ENCODE peak calls at places on chromosomes 13 and 19, in four cellular contexts. H is kidney, V is PC-9, P is left ventricle myocardium inferior. I is an unnamed sample. For H3K36me3, the result is how much of the 10 kb centered on the place peaks cover.

GRCh38 chr13:47100214-47100853 is 203.5 kb upstream of the HTR2A start:
- DNase-seq in P (no peak), V (no peak), H (no peak), I (no peak)

GRCh38 chr19:57280165-57280912 is at the start of gene ZNF460:
- DNase-seq in H (peak), V (peak), P (peak), I (peak)

GRCh38 chr13:110815471-110816204 is 99.2 kb downstream of the ANKRD10 start:
- DNase-seq in V (peak), P (no peak), H (no peak), I (no peak)

GRCh38 chr13:111114362-111115050 is 604 bp upstream of the ARHGEF7 start:
- DNase-seq in V (no peak), H (no peak), P (peak), I (peak)

GRCh38 chr13:24038405-24038804 is 122.1 kb upstream of the SPATA13 start:
- DNase-seq in H (no peak), P (no peak), V (peak), I (peak)

GRCh38 chr13:78806457-78806856 is 147.5 kb upstream of the OBI1 start:
- DNase-seq in V (no peak), H (no peak), P (no peak), I (no peak)

GRCh38 chr13:34044041-34044440 is 226.1 kb downstream of the RFC3 start:
- DNase-seq in H (no peak), V (peak), P (no peak), I (peak)

GRCh38 chr13:95573226-95573625 is 20.7 kb downstream of the CLDN10 start:
- DNase-seq in V (peak), H (no peak), P (no peak), I (no peak)

GRCh38 chr19:29098863-29099481 is 114.0 kb downstream of the UQCRFS1 start:
- DNase-seq in V (peak), P (peak), H (peak), I (no peak)

GRCh38 chr13:105735269-105735668 is 800.2 kb downstream of the EFNB2 start:
- DNase-seq in H (no peak), V (no peak), P (no peak), I (no peak)

GRCh38 chr13:34578471-34578870 is 363.6 kb upstream of the NBEA start:
- DNase-seq in P (no peak), V (peak), H (no peak), I (peak)

GRCh38 chr13:24511019-24511823 is 1.4 kb downstream of the PARP4 start:
- DNase-seq in H (no peak), P (no peak), V (peak), I (peak)

GRCh38 chr13:24159921-24160324 is 597 bp upstream of the SPATA13 start:
- DNase-seq in H (peak), P (no peak), V (peak), I (no peak)

GRCh38 chr13:108878732-108879131 is 249.3 kb downstream of the MYO16 start:
- DNase-seq in H (no peak), P (no peak), V (no peak), I (no peak)

GRCh38 chr19:12868540-12869112 is 12.6 kb downstream of the DNASE2 start:
- DNase-seq in V (peak), P (no peak), H (no peak), I (no peak)

GRCh38 chr19:1063030-1063908 is 3.7 kb upstream of the ARHGAP45 start:
- DNase-seq in P (no peak), V (peak), H (peak), I (no peak)

GRCh38 chr19:27794444-27795042 is 1418.4 kb downstream of the UQCRFS1 start:
- DNase-seq in P (no peak), V (peak), H (peak), I (peak)

GRCh38 chr19:2711175-2711936 is 8.9 kb upstream of the GNG7 start:
- DNase-seq in P (no peak), V (no peak), H (no peak), I (peak)

GRCh38 chr13:41699759-41700158 is 242.4 kb downstream of the RGCC start:
- DNase-seq in P (no peak), V (no peak), H (no peak), I (no peak)

GRCh38 chr13:90943961-90944360 is 403.5 kb upstream of the MIR17HG start:
- DNase-seq in P (no peak), H (no peak), V (no peak), I (no peak)

GRCh38 chr19:50661087-50661486 is 11.8 kb downstream of the C19orf81 start:
- DNase-seq in V (no peak), P (no peak), H (peak), I (no peak)

GRCh38 chr19:53960187-53960586 is 2.5 kb upstream of the CACNG8 start:
- DNase-seq in H (no peak), P (no peak), V (no peak), I (no peak)
- H3K4me3 ChIP-seq in H (no peak), P (no peak), V (no peak), I (no peak)

DNA sequence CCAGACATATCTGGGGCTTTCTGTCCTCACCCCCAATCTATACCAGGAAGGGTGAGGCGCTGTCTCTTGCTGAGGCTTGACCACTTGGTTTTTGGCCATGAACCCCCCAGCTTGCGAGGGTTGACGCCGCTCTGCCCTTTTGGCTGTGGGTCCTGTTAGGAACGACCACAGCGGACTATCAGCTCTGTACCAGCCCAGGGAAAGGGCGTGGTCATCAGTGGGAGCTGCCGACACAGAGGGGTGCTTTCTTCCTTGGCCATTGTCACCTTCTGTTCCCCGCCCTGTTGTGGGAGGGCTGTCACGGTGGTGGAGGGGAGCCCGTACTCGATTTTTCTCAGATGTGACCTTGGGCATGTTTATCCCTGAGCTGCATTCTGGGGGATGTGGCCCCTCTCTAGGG is 5.7 kb downstream of the DCAF15 start:
- DNase-seq in V (no peak), P (no peak), H (no peak), I (no peak)
- H3K36me3 ChIP-seq in V (under half), P (half or more), H (under half), I (under half)

GRCh38 chr13:85317781-85318180 is 481.4 kb downstream of the SLITRK6 start:
- DNase-seq in V (no peak), P (no peak), H (no peak), I (no peak)
- TF ChIP-seq CTCF in V (no peak), P (no peak), H (no peak), I (no peak)

GRCh38 chr19:48295458-48295857 is 25.6 kb downstream of the ZNF114 start:
- DNase-seq in V (no peak), P (no peak), H (no peak), I (no peak)

GRCh38 chr19:48287748-48288147 is 17.9 kb downstream of the ZNF114 start:
- DNase-seq in H (peak), V (no peak), P (no peak), I (no peak)

GRCh38 chr19:48290923-48291700 is 21.2 kb downstream of the ZNF114 start:
- DNase-seq in P (peak), H (peak), V (peak), I (peak)

GRCh38 chr19:48292798-48293197 is 22.9 kb downstream of the ZNF114 start:
- DNase-seq in V (no peak), H (no peak), P (no peak), I (peak)

DNA sequence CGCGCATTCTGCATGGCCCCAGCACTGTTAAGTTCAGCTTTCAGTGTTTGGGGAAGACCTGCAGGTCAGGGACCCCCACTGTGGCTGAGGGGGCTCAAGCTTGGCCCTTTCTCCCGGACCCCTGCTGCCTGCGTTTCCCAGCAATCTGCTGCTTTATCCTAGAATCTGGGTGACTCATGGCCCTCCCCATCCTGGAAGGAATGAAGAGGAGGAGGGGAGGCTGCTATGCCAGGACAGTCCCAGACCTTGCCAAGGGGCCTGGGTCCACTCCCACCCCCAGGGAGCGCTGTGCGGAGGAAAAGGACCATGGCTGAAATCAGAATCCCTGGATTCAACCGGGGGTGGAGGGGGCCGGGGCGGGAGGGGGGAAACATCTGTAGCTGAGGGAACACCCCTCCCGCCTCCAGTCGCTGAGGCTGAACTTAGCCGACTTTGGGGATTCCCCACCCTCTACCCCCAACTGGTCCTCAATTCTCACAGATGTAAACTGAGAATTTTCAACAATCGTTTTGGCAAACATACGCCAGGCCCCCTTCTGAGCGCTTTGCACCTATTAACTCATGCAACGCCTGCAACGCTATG is 20.6 kb downstream of the ZNF114 start:
- DNase-seq in V (peak), P (no peak), H (no peak), I (peak)
- H3K4me3 ChIP-seq in V (peak), P (peak), H (no peak), I (peak)

GRCh38 chr19:41553804-41554203 is 22.2 kb upstream of the CEACAM21 start:
- DNase-seq in P (no peak), H (no peak), V (no peak), I (no peak)
- H3K36me3 ChIP-seq in P (under half), H (under half), V (under half), I (under half)

GRCh38 chr13:52399708-52400107 is 6.3 kb downstream of the THSD1 start:
- DNase-seq in P (no peak), V (no peak), H (no peak), I (no peak)
- TF ChIP-seq CTCF in P (peak), V (no peak), H (no peak), I (no peak)

I was measured in astrocyte.